ENCODE peak calls at places on chromosomes 13 and 19, in seven cellular contexts. D, O, H, E, N, I and Y are unnamed samples. For H3K36me3, the result is how much of the 10 kb centered on the place peaks cover.

GRCh38 chr13:66159526-66159925 is 1070.6 kb downstream of the PCDH9 start:
- DNase-seq in D (no peak), N (no peak), I (no peak), E (no peak), H (no peak), O (no peak), Y (no peak)

GRCh38 chr13:34114581-34114980 is 296.6 kb downstream of the RFC3 start:
- DNase-seq in E (no peak), O (no peak), H (no peak), I (no peak), N (no peak), D (no peak), Y (no peak)

GRCh38 chr13:76822691-76823267 is 63.4 kb downstream of the KCTD12 start:
- DNase-seq in I (no peak), N (no peak), O (no peak), D (no peak), H (no peak), E (no peak), Y (no peak)

GRCh38 chr19:6161271-6161850 is 25.9 kb downstream of the ACSBG2 start:
- DNase-seq in N (peak), I (peak), E (no peak), D (peak), O (peak), H (peak), Y (no peak)

GRCh38 chr13:110182461-110182860 is 124.5 kb downstream of the COL4A1 start:
- DNase-seq in E (no peak), I (no peak), N (no peak), D (no peak), H (no peak), O (no peak), Y (peak)

GRCh38 chr19:3923912-3924311 is 9.0 kb upstream of the NMRK2 start:
- DNase-seq in O (no peak), N (no peak), D (no peak), E (no peak), H (no peak), I (no peak), Y (no peak)

GRCh38 chr13:97932006-97932405 is 21.5 kb upstream of the IPO5 start:
- DNase-seq in O (no peak), H (no peak), D (no peak), E (no peak), I (no peak), N (no peak), Y (no peak)

GRCh38 chr13:111210488-111210887 is 95.4 kb downstream of the ARHGEF7 start:
- DNase-seq in O (no peak), I (no peak), E (no peak), H (no peak), N (peak), D (no peak), Y (no peak)

GRCh38 chr13:87376081-87376480 is 295.1 kb upstream of the SLITRK5 start:
- DNase-seq in N (no peak), H (no peak), I (no peak), D (no peak), E (no peak), O (no peak), Y (no peak)

GRCh38 chr13:51764184-51765141 is 39.5 kb downstream of the DHRS12 start:
- DNase-seq in D (peak), O (no peak), E (peak), N (peak), I (no peak), H (no peak), Y (peak)

GRCh38 chr13:21897140-21897539 is 226.3 kb downstream of the FGF9 start:
- DNase-seq in I (no peak), N (no peak), D (no peak), O (no peak), H (no peak), E (no peak), Y (no peak)

GRCh38 chr19:42376177-42376555 is 13.9 kb downstream of the CNFN start:
- DNase-seq in N (no peak), H (no peak), E (no peak), I (no peak), O (no peak), D (no peak), Y (no peak)

GRCh38 chr13:27203854-27204253 is 32.2 kb upstream of the USP12 start:
- DNase-seq in O (no peak), E (no peak), N (no peak), H (no peak), I (no peak), D (no peak), Y (no peak)

GRCh38 chr13:49453465-49453864 is 9.4 kb downstream of the SETDB2 start:
- DNase-seq in N (no peak), H (no peak), I (no peak), D (no peak), E (no peak), O (no peak), Y (no peak)

GRCh38 chr13:25928941-25929505 is 122.8 kb downstream of the SHISA2 start:
- DNase-seq in D (no peak), E (no peak), O (no peak), I (no peak), H (no peak), N (no peak), Y (no peak)

GRCh38 chr13:30830638-30830965 is 75.5 kb upstream of the MEDAG start:
- DNase-seq in E (no peak), H (no peak), N (no peak), D (no peak), I (no peak), O (peak), Y (no peak)

GRCh38 chr19:3275068-3275582 is 50.7 kb downstream of the CELF5 start:
- DNase-seq in N (no peak), I (peak), D (no peak), E (no peak), H (no peak), O (peak), Y (no peak)

GRCh38 chr19:3576696-3577443 is 4.1 kb downstream of the HMG20B start:
- DNase-seq in I (peak), E (peak), O (no peak), H (peak), N (no peak), D (peak), Y (peak)

GRCh38 chr13:87779451-87779850 is 108.3 kb downstream of the SLITRK5 start:
- DNase-seq in D (no peak), E (no peak), N (no peak), H (no peak), O (no peak), I (no peak), Y (no peak)

GRCh38 chr19:54653181-54653809 is 9.5 kb upstream of the LILRB4 start:
- DNase-seq in O (peak), E (no peak), D (no peak), H (peak), N (no peak), I (no peak), Y (no peak)

GRCh38 chr13:64925284-64925683 is 2304.9 kb downstream of the PCDH9 start:
- DNase-seq in O (no peak), E (no peak), H (no peak), I (peak), D (no peak), N (no peak), Y (no peak)

GRCh38 chr13:59345316-59345715 is 818.4 kb downstream of the DIAPH3 start:
- DNase-seq in I (no peak), N (no peak), O (no peak), E (no peak), D (peak), H (no peak), Y (peak)

GRCh38 chr19:46287585-46287984 is 9.3 kb upstream of the HIF3A start:
- DNase-seq in E (no peak), H (no peak), I (no peak), D (no peak), N (no peak), O (no peak), Y (no peak)

GRCh38 chr19:728011-728410 is 19.3 kb downstream of the PALM start:
- DNase-seq in D (no peak), I (no peak), E (no peak), H (no peak), N (no peak), O (no peak), Y (no peak)

GRCh38 chr19:33514885-33515485 is 6.6 kb downstream of the PEPD start:
- DNase-seq in E (no peak), N (no peak), H (no peak), I (no peak), D (peak), O (no peak), Y (peak)

GRCh38 chr13:30355405-30355741 is 48.0 kb upstream of the KATNAL1 start:
- DNase-seq in N (peak), D (no peak), E (peak), I (no peak), H (peak), O (no peak), Y (no peak)

GRCh38 chr19:48934837-48935236 is 1.3 kb downstream of the DHDH start:
- DNase-seq in N (no peak), H (no peak), O (no peak), I (no peak), D (no peak), E (no peak), Y (no peak)

GRCh38 chr19:49340865-49341718 is 5.9 kb downstream of the CD37 start:
- DNase-seq in D (no peak), E (no peak), O (no peak), H (no peak), I (no peak), N (no peak), Y (peak)

GRCh38 chr19:13839938-13840750 is 36.8 kb upstream of the NANOS3 start:
- DNase-seq in H (no peak), E (peak), O (no peak), D (peak), N (peak), I (no peak), Y (peak)

GRCh38 chr13:39281539-39282150 is 243.4 kb downstream of the NHLRC3 start:
- DNase-seq in H (no peak), N (no peak), D (no peak), O (no peak), E (no peak), I (no peak), Y (no peak)

GRCh38 chr19:8324186-8325050 is 3.1 kb downstream of the RPS28 start:
- DNase-seq in N (no peak), O (no peak), E (no peak), D (no peak), I (no peak), H (no peak), Y (no peak)

GRCh38 chr13:21967871-21968270 is 297.0 kb downstream of the FGF9 start:
- DNase-seq in E (no peak), D (no peak), I (no peak), N (no peak), H (no peak), O (no peak), Y (no peak)

GRCh38 chr19:58578430-58578925 is 5.3 kb upstream of the MZF1 start:
- DNase-seq in I (no peak), N (no peak), O (no peak), D (no peak), H (no peak), E (no peak), Y (no peak)

GRCh38 chr13:49444517-49445395 is 682 bp downstream of the SETDB2 start:
- DNase-seq in D (peak), N (peak), H (peak), E (no peak), O (no peak), I (no peak), Y (no peak)

GRCh38 chr19:41064974-41065569 is 23.2 kb upstream of the CYP2A13 start:
- DNase-seq in O (peak), D (no peak), E (no peak), H (peak), I (peak), N (no peak), Y (no peak)

GRCh38 chr19:32188921-32189320 is 156.5 kb upstream of the ZNF507 start:
- DNase-seq in I (no peak), D (no peak), E (no peak), H (no peak), N (no peak), O (no peak), Y (no peak)

GRCh38 chr13:51156666-51157065 is 45.6 kb upstream of the C13orf42 start:
- DNase-seq in O (no peak), I (no peak), E (no peak), H (no peak), N (no peak), D (no peak), Y (no peak)

GRCh38 chr13:114005206-114005720 is 31.4 kb upstream of the C13orf46 start:
- DNase-seq in O (no peak), N (no peak), H (no peak), D (no peak), E (no peak), I (no peak), Y (peak)

GRCh38 chr13:114002009-114002544 is 28.2 kb upstream of the C13orf46 start:
- DNase-seq in I (no peak), H (no peak), O (no peak), N (no peak), E (peak), D (peak), Y (no peak)

GRCh38 chr13:114002771-114003321 is 29.0 kb upstream of the C13orf46 start:
- DNase-seq in I (no peak), O (no peak), E (no peak), H (no peak), N (no peak), D (no peak), Y (peak)

GRCh38 chr13:114007566-114007965 is 33.7 kb upstream of the C13orf46 start:
- DNase-seq in N (no peak), I (no peak), E (no peak), D (no peak), O (no peak), H (no peak), Y (peak)

DNA sequence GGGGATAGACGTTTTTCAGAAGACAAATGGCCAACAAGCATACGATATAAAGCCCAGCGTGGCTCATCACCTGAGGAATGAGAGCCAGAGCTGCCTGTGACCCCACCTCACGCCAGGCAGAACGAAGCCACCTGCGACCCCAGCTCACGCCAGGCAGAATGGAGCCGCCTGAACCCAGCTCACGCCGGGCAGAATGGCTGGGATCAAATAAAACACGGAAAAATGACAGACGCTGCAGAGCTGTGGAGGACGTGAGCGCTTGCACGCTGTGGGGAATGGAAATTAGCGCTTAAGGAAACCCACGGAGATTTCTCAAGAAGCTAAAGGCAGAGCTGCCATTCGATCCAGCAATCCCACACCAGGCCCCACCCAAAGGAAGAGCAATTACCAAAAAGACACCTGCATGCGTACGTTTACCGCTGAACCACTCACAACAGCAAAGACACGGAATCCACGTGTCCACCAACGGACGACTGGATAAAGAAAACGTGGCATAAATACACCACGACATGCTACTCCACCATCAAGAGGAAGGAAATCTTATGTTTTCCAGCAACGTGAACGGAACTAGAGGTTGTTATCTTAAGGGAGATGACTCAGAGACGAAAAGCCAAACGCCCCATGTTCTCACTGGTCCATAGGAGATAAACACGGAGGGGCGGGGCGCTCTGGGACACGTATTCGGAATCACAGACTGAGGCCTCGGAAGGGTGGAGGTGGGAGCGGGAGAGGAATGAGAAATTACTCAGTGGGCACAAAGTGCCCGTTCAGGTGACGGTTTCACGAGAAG is 30.7 kb upstream of the C13orf46 start:
- DNase-seq in N (no peak), O (no peak), I (no peak), E (peak), H (no peak), D (no peak), Y (peak)
- TF ChIP-seq POLR2AphosphoS5 in N (no peak), O (no peak), I (no peak), E (peak), H (no peak), D (no peak), Y (no peak)

GRCh38 chr19:15113245-15114152 is 6.3 kb downstream of the SYDE1 start:
- DNase-seq in O (no peak), I (no peak), H (peak), E (no peak), N (no peak), D (no peak), Y (no peak)
- H3K36me3 ChIP-seq in O (under half), I (half or more), H (under half), E (under half), N (under half), D (under half), Y (half or more)

GRCh38 chr13:104871456-104871855 is 1664.0 kb downstream of the EFNB2 start:
- DNase-seq in N (no peak), O (no peak), H (no peak), D (no peak), E (no peak), I (no peak), Y (no peak)

GRCh38 chr13:104868806-104869205 is 1666.7 kb downstream of the EFNB2 start:
- DNase-seq in D (no peak), I (no peak), O (no peak), H (no peak), E (no peak), N (no peak), Y (no peak)

GRCh38 chr13:104872153-104872552 is 1663.3 kb downstream of the EFNB2 start:
- DNase-seq in D (no peak), E (no peak), I (no peak), O (no peak), N (no peak), H (no peak), Y (no peak)

GRCh38 chr13:104875008-104875762 is 1660.3 kb downstream of the EFNB2 start:
- DNase-seq in D (no peak), O (no peak), N (no peak), E (no peak), I (no peak), H (no peak), Y (no peak)

GRCh38 chr13:104869501-104869900 is 1666.0 kb downstream of the EFNB2 start:
- DNase-seq in N (no peak), H (no peak), O (no peak), E (no peak), I (no peak), D (no peak), Y (no peak)
- TF ChIP-seq POLR2AphosphoS5 in N (no peak), H (no peak), O (no peak), E (no peak), I (no peak), D (no peak), Y (no peak)

GRCh38 chr19:36093687-36094086 is 17.3 kb upstream of the OVOL3 start:
- DNase-seq in H (no peak), N (no peak), I (no peak), E (no peak), D (no peak), O (no peak), Y (no peak)

GRCh38 chr19:36093146-36093662 is 17.7 kb upstream of the OVOL3 start:
- DNase-seq in E (no peak), I (no peak), O (no peak), D (no peak), N (no peak), H (no peak), Y (no peak)

GRCh38 chr19:36092566-36092965 is 18.4 kb upstream of the OVOL3 start:
- DNase-seq in N (no peak), E (no peak), H (no peak), I (no peak), O (no peak), D (no peak), Y (no peak)

GRCh38 chr19:36089847-36090246 is 21.1 kb upstream of the OVOL3 start:
- DNase-seq in H (no peak), N (no peak), I (no peak), E (no peak), O (no peak), D (no peak), Y (no peak)

DNA sequence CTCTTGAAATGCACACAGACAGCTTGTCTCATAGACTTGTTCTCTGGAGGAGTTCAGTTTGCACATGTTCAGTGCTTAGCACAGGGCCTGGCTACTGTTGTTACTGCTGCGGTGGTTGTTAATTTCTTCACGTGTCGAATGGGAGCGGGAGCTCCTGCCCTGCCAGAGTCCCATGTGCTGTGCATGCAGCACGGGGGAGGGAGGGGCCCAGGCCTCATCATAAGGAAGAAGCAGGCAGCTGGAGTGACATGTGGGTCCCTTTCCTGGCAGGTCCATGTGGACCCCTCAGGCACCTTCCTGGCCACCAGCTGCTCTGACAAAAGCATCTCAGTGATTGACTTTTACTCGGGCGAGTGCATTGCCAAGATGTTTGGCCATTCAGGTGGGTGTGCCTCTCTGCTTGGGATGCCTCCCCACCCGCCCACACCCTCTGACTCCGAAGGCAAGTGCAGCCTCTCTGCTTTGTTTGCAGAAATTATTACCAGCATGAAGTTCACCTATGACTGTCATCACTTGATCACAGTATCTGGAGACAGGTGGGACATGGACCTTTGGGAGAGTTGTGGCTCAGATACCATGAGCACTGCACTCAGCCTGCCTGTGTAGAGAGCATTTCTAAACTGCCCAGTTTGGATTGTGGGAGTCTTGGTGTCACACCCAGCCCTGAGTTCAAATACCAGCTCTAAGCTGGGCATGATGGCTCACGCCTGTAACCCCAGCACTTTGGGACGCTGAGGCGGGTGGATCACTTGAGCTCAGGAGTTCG is 19.8 kb upstream of the OVOL3 start:
- DNase-seq in H (no peak), I (no peak), O (no peak), N (no peak), E (no peak), D (no peak), Y (no peak)
- H3K36me3 ChIP-seq in H (under half), I (half or more), O (under half), N (under half), E (under half), D (under half), Y (under half)

DNA sequence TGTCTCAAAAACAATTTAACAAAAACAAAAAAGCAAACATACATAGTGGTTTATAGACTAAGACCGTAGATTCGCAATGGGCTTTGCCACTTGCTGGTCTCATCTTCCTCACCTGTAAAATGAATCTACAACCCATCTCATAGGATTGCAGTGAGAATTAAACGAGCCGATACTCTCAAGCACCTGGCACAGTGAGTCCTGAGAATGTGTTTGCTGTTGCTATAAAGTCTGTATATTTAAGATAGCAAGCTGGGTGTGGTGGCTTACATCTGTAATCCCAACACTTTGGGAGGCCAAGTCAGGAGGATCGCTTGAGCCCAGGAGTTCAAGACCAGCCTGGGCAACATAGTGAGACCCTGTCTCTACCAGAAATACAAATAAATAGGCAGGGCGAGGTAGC is 22.5 kb downstream of the EXOC3L2 start:
- DNase-seq in O (no peak), H (no peak), N (no peak), E (no peak), I (no peak), D (no peak), Y (no peak)
- TF ChIP-seq POLR2AphosphoS5 in O (no peak), H (no peak), N (no peak), E (no peak), I (no peak), D (no peak), Y (no peak)